ENCODE peak calls at places on chromosome 6, in eight cellular contexts. One of them, this sample, is unnamed.

GRCh38 chr6:15879372-15880261 is 216.8 kb upstream of the DTNBP1 start:
- DNase-seq in colonic mucosa: peak
- DNase-seq in lung: peak
- DNase-seq in A673: peak
- DNase-seq in HFF-Myc: peak
- DNase-seq in B cell: peak
- DNase-seq in foreskin fibroblast: peak
- DNase-seq in vagina: no peak
- DNase-seq in this sample: peak

GRCh38 chr6:80143312-80143960 is 37.0 kb downstream of the BCKDHB start:
- DNase-seq in foreskin fibroblast: peak
- DNase-seq in colonic mucosa: peak
- DNase-seq in HFF-Myc: peak
- DNase-seq in vagina: no peak
- DNase-seq in lung: peak
- DNase-seq in B cell: no peak
- DNase-seq in A673: peak
- DNase-seq in this sample: no peak

GRCh38 chr6:88741939-88742338 is 221.5 kb downstream of the RNGTT start:
- DNase-seq in HFF-Myc: no peak
- DNase-seq in lung: no peak
- DNase-seq in foreskin fibroblast: no peak
- DNase-seq in A673: no peak
- DNase-seq in vagina: no peak
- DNase-seq in colonic mucosa: no peak
- DNase-seq in B cell: no peak
- DNase-seq in this sample: no peak

GRCh38 chr6:122649701-122650100 is 39.5 kb downstream of the PKIB start:
- DNase-seq in B cell: no peak
- DNase-seq in lung: no peak
- DNase-seq in colonic mucosa: no peak
- DNase-seq in A673: no peak
- DNase-seq in foreskin fibroblast: no peak
- DNase-seq in HFF-Myc: no peak
- DNase-seq in vagina: no peak
- DNase-seq in this sample: no peak

GRCh38 chr6:170139531-170139930 is 151.3 kb downstream of the DLL1 start:
- DNase-seq in B cell: no peak
- DNase-seq in HFF-Myc: no peak
- DNase-seq in A673: no peak
- DNase-seq in vagina: no peak
- DNase-seq in lung: no peak
- DNase-seq in foreskin fibroblast: no peak
- DNase-seq in colonic mucosa: no peak
- DNase-seq in this sample: no peak

GRCh38 chr6:10369896-10370295 is 45.0 kb downstream of the TFAP2A start:
- DNase-seq in A673: no peak
- DNase-seq in lung: no peak
- DNase-seq in vagina: no peak
- DNase-seq in colonic mucosa: no peak
- DNase-seq in B cell: no peak
- DNase-seq in foreskin fibroblast: peak
- DNase-seq in HFF-Myc: peak
- DNase-seq in this sample: no peak

GRCh38 chr6:120805267-120805666 is 529.0 kb downstream of the TBC1D32 start:
- DNase-seq in lung: no peak
- DNase-seq in A673: no peak
- DNase-seq in HFF-Myc: no peak
- DNase-seq in colonic mucosa: no peak
- DNase-seq in foreskin fibroblast: no peak
- DNase-seq in B cell: no peak
- DNase-seq in vagina: no peak
- DNase-seq in this sample: no peak

GRCh38 chr6:49264909-49265308 is 198.1 kb downstream of the MMUT start:
- DNase-seq in colonic mucosa: no peak
- DNase-seq in vagina: no peak
- DNase-seq in foreskin fibroblast: no peak
- DNase-seq in A673: no peak
- DNase-seq in B cell: no peak
- DNase-seq in HFF-Myc: no peak
- DNase-seq in lung: no peak
- DNase-seq in this sample: no peak

GRCh38 chr6:83709748-83710050 is 798 bp upstream of the SNAP91 start:
- DNase-seq in HFF-Myc: no peak
- DNase-seq in vagina: no peak
- DNase-seq in colonic mucosa: no peak
- DNase-seq in A673: no peak
- DNase-seq in foreskin fibroblast: no peak
- DNase-seq in B cell: no peak
- DNase-seq in lung: no peak
- DNase-seq in this sample: no peak

GRCh38 chr6:98946877-98947410 is 802 bp downstream of the FBXL4 start:
- DNase-seq in foreskin fibroblast: no peak
- DNase-seq in colonic mucosa: peak
- DNase-seq in A673: no peak
- DNase-seq in lung: peak
- DNase-seq in HFF-Myc: peak
- DNase-seq in B cell: peak
- DNase-seq in vagina: no peak
- DNase-seq in this sample: no peak

GRCh38 chr6:47135772-47136171 is 93.6 kb upstream of the ADGRF1 start:
- DNase-seq in lung: no peak
- DNase-seq in HFF-Myc: peak
- DNase-seq in foreskin fibroblast: peak
- DNase-seq in A673: peak
- DNase-seq in vagina: no peak
- DNase-seq in colonic mucosa: no peak
- DNase-seq in B cell: no peak
- DNase-seq in this sample: no peak

GRCh38 chr6:14270142-14270893 is 152.7 kb downstream of the CD83 start:
- DNase-seq in colonic mucosa: no peak
- DNase-seq in B cell: no peak
- DNase-seq in A673: no peak
- DNase-seq in lung: no peak
- DNase-seq in foreskin fibroblast: no peak
- DNase-seq in vagina: peak
- DNase-seq in HFF-Myc: no peak
- DNase-seq in this sample: no peak

GRCh38 chr6:73394577-73395354 is at the start of gene DDX43:
- DNase-seq in vagina: no peak
- DNase-seq in foreskin fibroblast: no peak
- DNase-seq in HFF-Myc: no peak
- DNase-seq in lung: peak
- DNase-seq in B cell: peak
- DNase-seq in colonic mucosa: peak
- DNase-seq in A673: no peak
- DNase-seq in this sample: no peak

GRCh38 chr6:126721581-126722145 is 381.7 kb downstream of the CENPW start:
- DNase-seq in lung: no peak
- DNase-seq in vagina: no peak
- DNase-seq in B cell: no peak
- DNase-seq in HFF-Myc: peak
- DNase-seq in colonic mucosa: no peak
- DNase-seq in foreskin fibroblast: peak
- DNase-seq in A673: no peak
- DNase-seq in this sample: no peak

GRCh38 chr6:135583256-135583758 is 85.8 kb upstream of the AHI1 start:
- DNase-seq in vagina: no peak
- DNase-seq in lung: no peak
- DNase-seq in A673: no peak
- DNase-seq in foreskin fibroblast: no peak
- DNase-seq in B cell: no peak
- DNase-seq in colonic mucosa: no peak
- DNase-seq in HFF-Myc: no peak
- DNase-seq in this sample: no peak

GRCh38 chr6:43575772-43576551 is at the start of the genes POLH and XPO5:
- DNase-seq in vagina: peak
- DNase-seq in HFF-Myc: peak
- DNase-seq in lung: peak
- DNase-seq in foreskin fibroblast: peak
- DNase-seq in B cell: peak
- DNase-seq in colonic mucosa: peak
- DNase-seq in A673: peak
- DNase-seq in this sample: peak
- TF ChIP-seq CTCF in vagina: peak
- TF ChIP-seq CTCF in HFF-Myc: no peak
- TF ChIP-seq CTCF in lung: no peak
- TF ChIP-seq CTCF in foreskin fibroblast: no peak
- TF ChIP-seq CTCF in B cell: no peak
- TF ChIP-seq CTCF in colonic mucosa: no peak
- TF ChIP-seq CTCF in A673: peak
- TF ChIP-seq CTCF in this sample: peak

DNA sequence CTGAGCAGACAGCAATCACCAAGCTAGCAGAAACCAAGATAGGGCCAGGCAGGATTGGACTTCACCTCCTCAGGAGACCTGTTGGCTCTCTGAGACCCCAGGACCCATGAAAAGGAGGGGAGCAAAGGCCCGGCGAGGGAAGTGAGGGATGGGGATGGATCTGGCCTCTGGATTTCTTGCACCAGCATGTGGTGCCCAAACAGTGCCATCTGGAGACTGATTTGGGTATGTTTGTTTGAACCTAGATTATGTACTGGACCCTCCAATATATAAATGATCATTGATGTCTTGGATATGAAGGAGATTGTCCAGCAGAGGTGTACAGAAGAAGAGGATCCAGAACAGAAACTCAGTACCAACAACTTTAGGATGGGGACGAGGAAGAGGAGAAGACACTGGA is 83.4 kb upstream of the LY86 start:
- DNase-seq in foreskin fibroblast: no peak
- DNase-seq in lung: no peak
- DNase-seq in vagina: no peak
- DNase-seq in colonic mucosa: no peak
- DNase-seq in A673: no peak
- DNase-seq in B cell: no peak
- DNase-seq in HFF-Myc: no peak
- DNase-seq in this sample: no peak
- TF ChIP-seq CTCF in foreskin fibroblast: no peak
- TF ChIP-seq CTCF in lung: no peak
- TF ChIP-seq CTCF in vagina: no peak
- TF ChIP-seq CTCF in colonic mucosa: no peak
- TF ChIP-seq CTCF in A673: peak
- TF ChIP-seq CTCF in B cell: no peak
- TF ChIP-seq CTCF in HFF-Myc: no peak
- TF ChIP-seq CTCF in this sample: no peak

DNA sequence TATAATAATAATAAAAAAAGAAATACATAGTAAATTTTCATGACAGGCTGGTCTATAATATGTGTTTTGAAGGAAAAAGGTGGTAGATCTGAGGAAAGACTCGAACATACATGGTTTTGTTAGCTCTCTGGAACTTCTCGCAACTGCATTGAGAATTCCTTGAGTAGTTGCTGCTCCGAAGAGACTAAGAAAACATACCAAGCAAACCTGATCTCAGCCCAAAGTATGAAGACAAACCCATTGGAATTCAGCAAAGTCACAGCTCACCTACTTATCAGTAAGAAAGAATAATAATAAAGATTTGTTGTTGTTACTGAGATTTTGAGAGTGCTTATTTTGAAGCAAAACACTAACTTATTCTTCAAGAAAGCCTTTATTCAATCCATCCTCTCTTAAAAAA is 1107.1 kb upstream of the EYS start:
- DNase-seq in B cell: no peak
- DNase-seq in A673: no peak
- DNase-seq in colonic mucosa: no peak
- DNase-seq in vagina: no peak
- DNase-seq in foreskin fibroblast: no peak
- DNase-seq in HFF-Myc: no peak
- DNase-seq in lung: no peak
- DNase-seq in this sample: no peak
- TF ChIP-seq CTCF in B cell: no peak
- TF ChIP-seq CTCF in A673: no peak
- TF ChIP-seq CTCF in colonic mucosa: no peak
- TF ChIP-seq CTCF in vagina: no peak
- TF ChIP-seq CTCF in foreskin fibroblast: no peak
- TF ChIP-seq CTCF in HFF-Myc: no peak
- TF ChIP-seq CTCF in lung: no peak
- TF ChIP-seq CTCF in this sample: no peak

DNA sequence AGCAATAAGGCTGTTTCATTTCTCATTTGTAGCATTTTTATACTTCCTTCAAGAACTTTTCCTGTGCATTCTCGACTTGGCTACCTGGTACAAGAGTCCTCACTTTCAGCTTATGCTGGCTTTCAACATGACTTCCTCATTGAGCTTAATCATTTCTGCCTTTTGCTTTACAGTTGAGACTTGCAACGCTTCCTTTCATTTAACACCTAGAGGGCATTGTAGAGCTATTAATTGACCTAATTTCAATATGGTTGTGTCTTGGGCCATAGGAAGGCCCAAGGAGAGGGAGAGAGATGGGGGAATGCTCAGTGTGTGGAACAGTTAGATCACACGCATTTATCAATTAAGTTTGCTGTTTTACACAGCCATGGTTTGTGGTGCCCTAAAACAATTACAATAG is 37.2 kb downstream of the SLC22A2 start:
- DNase-seq in colonic mucosa: no peak
- DNase-seq in lung: no peak
- DNase-seq in HFF-Myc: no peak
- DNase-seq in vagina: no peak
- DNase-seq in A673: peak
- DNase-seq in foreskin fibroblast: no peak
- DNase-seq in B cell: no peak
- DNase-seq in this sample: no peak
- TF ChIP-seq CTCF in colonic mucosa: no peak
- TF ChIP-seq CTCF in lung: no peak
- TF ChIP-seq CTCF in HFF-Myc: no peak
- TF ChIP-seq CTCF in vagina: no peak
- TF ChIP-seq CTCF in A673: no peak
- TF ChIP-seq CTCF in foreskin fibroblast: no peak
- TF ChIP-seq CTCF in B cell: no peak
- TF ChIP-seq CTCF in this sample: no peak

DNA sequence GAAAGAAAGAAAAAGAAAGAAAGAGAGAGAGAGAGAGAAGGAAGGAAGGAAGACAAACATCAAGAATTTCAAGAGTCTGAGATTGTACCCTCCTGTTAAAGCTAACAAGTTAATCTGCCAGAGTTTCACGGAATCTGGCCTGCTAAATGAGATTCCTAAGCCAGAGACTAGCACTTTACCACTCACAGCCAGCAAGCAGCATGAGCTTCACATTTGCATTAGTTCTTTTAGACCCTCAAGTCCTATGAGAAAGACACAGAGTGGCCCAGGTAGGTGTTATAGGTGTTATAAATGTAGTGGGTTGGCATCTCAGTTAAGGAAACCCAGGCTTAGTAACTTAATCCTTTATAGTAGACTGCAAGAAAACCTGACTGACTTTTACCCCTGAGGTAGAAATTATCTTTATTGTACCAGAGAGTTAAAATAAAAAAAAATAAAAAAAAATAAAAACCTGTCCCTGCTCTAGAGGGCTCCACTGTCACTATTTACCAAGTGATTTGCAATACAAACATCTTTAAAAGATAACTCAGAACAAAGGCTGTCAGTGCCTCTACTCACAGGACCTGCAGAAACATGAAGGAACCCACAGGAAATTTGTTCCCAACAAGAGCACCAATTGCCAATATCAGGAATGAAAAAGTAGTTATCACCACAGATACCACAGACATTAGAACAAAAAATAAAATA is 9.7 kb upstream of the IBTK start:
- DNase-seq in lung: no peak
- DNase-seq in HFF-Myc: no peak
- DNase-seq in foreskin fibroblast: no peak
- DNase-seq in B cell: no peak
- DNase-seq in A673: peak
- DNase-seq in vagina: no peak
- DNase-seq in colonic mucosa: no peak
- DNase-seq in this sample: no peak
- TF ChIP-seq CTCF in lung: no peak
- TF ChIP-seq CTCF in HFF-Myc: no peak
- TF ChIP-seq CTCF in foreskin fibroblast: no peak
- TF ChIP-seq CTCF in B cell: no peak
- TF ChIP-seq CTCF in A673: peak
- TF ChIP-seq CTCF in vagina: no peak
- TF ChIP-seq CTCF in colonic mucosa: no peak
- TF ChIP-seq CTCF in this sample: no peak